ENCODE peak calls at places on chromosomes 5 and 9, in five cellular contexts. K, X, W, P and T are unnamed samples.

GRCh38 chr9:134152488-134152887 is 11.9 kb downstream of the RNU6ATAC start:
- DNase-seq in K (no peak), X (no peak), P (no peak), W (no peak), T (no peak)

GRCh38 chr9:114367823-114368609 is 19.8 kb downstream of the AKNA start:
- DNase-seq in W (no peak), X (no peak), P (no peak), K (peak), T (no peak)

GRCh38 chr5:2752059-2752874 is 790 bp upstream of the IRX2 start:
- DNase-seq in K (no peak), P (no peak), W (peak), X (no peak), T (no peak)

GRCh38 chr5:763397-763796 is 21.1 kb downstream of the ZDHHC11B start:
- DNase-seq in W (no peak), K (peak), P (no peak), X (no peak), T (no peak)

GRCh38 chr5:41891066-41891707 is 13.0 kb upstream of the RIMOC1 start:
- DNase-seq in W (no peak), X (no peak), P (no peak), K (no peak), T (no peak)

GRCh38 chr5:134523543-134524136 is 1.8 kb upstream of the JADE2 start:
- DNase-seq in K (no peak), W (no peak), P (no peak), X (no peak), T (no peak)

GRCh38 chr5:88659529-88660325 is 223.3 kb downstream of the MEF2C start:
- DNase-seq in X (no peak), P (no peak), K (no peak), W (no peak), T (no peak)

GRCh38 chr9:129609486-129610192 is 11.3 kb downstream of the C9orf50 start:
- DNase-seq in X (no peak), K (peak), P (peak), W (peak), T (no peak)

GRCh38 chr5:132501629-132501956 is 11.0 kb upstream of the IRF1 start:
- DNase-seq in X (no peak), K (no peak), W (no peak), P (no peak), T (no peak)

GRCh38 chr9:98793031-98793430 is 3.3 kb downstream of the ANKS6 start:
- DNase-seq in P (no peak), K (no peak), X (no peak), W (no peak), T (no peak)

DNA sequence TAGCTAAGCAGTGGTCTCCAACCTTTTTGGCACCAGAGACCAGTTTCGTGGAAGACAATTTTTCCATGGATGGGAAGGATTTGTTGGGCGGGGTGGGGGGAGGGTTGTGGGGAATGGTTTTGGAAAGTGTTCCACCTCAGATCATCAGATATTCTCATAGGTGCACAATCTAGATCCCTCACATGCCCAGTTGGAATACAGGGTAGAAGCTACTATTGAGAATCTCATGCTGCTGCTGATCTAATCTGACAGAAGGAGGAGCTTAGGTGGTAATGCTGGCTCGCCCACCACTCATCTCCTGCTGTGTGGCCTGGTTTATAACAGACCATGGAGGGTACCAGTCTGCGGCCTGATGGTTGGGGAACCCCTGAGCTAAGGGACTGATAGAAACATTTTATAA is 662.7 kb upstream of the RGMB start:
- DNase-seq in K (no peak), X (peak), W (no peak), P (no peak), T (no peak)
- H3K4me3 ChIP-seq in K (no peak), X (no peak), W (no peak), P (no peak), T (no peak)

DNA sequence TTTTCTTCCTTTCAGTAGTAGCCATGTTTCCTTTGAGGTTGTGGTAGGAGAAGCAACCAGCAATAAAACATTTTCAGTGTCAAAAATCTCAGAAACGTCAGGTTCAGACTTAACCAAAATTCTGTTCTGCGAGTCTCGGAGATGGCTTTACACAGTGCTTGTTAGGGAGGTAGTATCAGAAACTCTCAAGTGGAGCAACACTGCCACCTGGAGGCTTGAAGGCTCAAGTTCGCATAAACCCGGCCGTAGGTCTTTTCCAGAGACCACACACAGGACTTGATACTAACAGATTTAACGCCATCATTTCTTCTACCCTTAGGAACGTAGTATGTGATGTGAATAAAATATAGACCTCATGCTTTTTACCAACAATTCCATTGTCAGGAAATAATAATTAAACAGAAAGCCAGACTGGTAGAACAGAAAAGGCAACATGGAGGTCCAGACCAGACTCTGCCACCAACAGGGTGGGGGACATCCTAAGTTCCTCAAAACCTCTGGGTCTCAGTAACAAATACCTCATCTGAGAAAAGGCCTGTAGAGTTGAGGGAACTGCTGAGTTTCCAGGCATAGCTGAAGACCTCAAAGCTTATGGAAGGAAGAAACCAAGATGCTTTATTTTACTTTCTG is 8.5 kb downstream of the PTGER4 start:
- DNase-seq in P (peak), W (peak), X (peak), K (peak), T (peak)
- H3K4me3 ChIP-seq in P (no peak), W (peak), X (no peak), K (peak), T (no peak)

DNA sequence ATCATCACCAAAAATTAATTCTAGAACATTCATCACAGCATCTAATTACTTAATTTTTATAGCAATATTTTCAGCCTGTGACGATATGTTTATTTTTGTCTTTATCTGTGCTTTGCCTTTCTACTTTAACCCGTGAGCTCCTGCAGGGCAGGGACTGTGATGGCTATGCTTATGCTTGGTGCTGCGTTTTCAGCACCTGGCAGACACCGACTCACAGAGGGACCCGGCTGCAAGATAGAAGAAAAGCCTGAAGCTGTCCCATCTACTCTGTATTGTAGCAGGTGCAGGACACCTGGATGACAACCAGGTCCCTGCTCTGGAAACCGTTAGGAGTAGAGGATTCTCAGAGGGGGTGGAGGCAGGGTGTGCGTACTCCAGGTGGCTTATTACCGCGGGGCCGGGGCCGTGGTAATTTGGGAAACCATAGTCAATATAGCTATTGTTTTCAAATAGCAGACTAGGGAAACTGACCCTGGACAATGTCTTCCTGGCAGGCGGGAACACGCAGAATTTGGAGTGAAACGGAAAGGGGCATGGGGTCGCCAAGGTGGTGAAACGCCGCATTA is 140.2 kb upstream of the PALM2AKAP2 start:
- DNase-seq in K (no peak), W (no peak), X (no peak), P (no peak), T (no peak)
- H3K4me3 ChIP-seq in K (no peak), W (peak), X (no peak), P (peak), T (peak)

GRCh38 chr5:151347364-151347763 is at the start of gene SLC36A2:
- DNase-seq in W (no peak), X (no peak), K (no peak), P (no peak), T (no peak)
- H3K4me3 ChIP-seq in W (no peak), X (no peak), K (no peak), P (no peak), T (no peak)

GRCh38 chr5:93576015-93576414 is 5.0 kb downstream of the NR2F1-AS1 start:
- DNase-seq in K (no peak), X (no peak), P (no peak), W (no peak), T (no peak)
- H3K4me3 ChIP-seq in K (no peak), X (no peak), P (no peak), W (no peak), T (no peak)

GRCh38 chr9:86405926-86406325 is 51.7 kb upstream of the TUT7 start:
- DNase-seq in K (no peak), P (peak), W (no peak), X (peak), T (peak)
- H3K4me3 ChIP-seq in K (no peak), P (peak), W (no peak), X (peak), T (no peak)

DNA sequence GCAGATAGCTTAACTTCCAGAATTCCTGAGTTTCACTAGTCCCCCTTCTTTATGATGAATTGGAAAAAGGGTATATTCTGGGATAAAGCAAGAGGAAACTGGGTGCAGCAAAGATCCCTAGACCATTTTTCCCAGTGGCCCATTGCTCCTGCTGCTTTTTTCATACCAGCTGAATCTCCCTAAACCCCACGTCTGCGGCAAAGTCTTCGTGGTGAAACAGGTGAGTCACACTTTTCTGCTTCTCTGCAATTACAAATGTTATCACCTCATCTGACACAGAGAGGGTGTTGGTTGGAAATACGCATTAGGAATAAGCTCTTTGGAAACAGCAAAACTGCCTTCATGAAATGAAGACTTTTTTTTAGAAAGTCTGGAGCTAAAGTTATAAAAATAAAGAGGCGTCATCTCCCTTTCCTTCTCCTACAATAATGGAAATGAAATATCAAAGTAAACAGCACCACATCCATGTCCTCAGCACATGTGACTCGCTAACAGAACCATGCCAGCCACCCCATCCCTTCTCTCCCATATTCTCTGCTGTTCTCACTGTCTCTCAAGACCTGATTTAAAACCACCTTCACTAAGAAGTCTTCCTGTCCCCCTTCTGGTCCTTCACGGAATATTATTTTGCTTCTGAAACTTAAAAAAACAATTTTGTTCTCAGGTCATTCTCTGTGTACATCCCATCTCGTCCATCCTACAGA is 39.5 kb upstream of the GLRX start:
- DNase-seq in X (peak), P (no peak), K (no peak), W (no peak), T (no peak)
- H3K4me3 ChIP-seq in X (no peak), P (peak), K (no peak), W (no peak), T (no peak)